ENCODE peak calls at places on chromosome 9, in seven cellular contexts. O is fibroblast of mammary gland, D is IMR-90, M is mammary epithelial cell, L is A549, Q is spleen, B is GM20000. P is an unnamed sample.

GRCh38 chr9:22227986-22228385 is 218.6 kb upstream of the DMRTA1 start:
- DNase-seq in O (no peak), D (no peak), M (no peak), L (no peak), Q (no peak), B (no peak), P (no peak)

GRCh38 chr9:69877852-69878507 is 57.4 kb downstream of the CFAP95 start:
- DNase-seq in O (peak), D (peak), M (peak), L (peak), Q (no peak), B (peak), P (no peak)

GRCh38 chr9:127258884-127259471 is 5.6 kb upstream of the GARNL3 start:
- DNase-seq in O (no peak), D (no peak), M (no peak), L (no peak), Q (no peak), B (no peak), P (no peak)

GRCh38 chr9:86287013-86287412 is 4.7 kb upstream of the ISCA1 start:
- DNase-seq in O (peak), D (peak), M (peak), L (peak), Q (no peak), B (no peak), P (no peak)

GRCh38 chr9:36450110-36450732 is 50.2 kb upstream of the RNF38 start:
- DNase-seq in O (peak), D (peak), M (peak), L (peak), Q (no peak), B (peak), P (no peak)

GRCh38 chr9:133429216-133429613 is 7.0 kb downstream of the ADAMTS13 start:
- DNase-seq in O (no peak), D (no peak), M (no peak), L (no peak), Q (no peak), B (peak), P (no peak)

GRCh38 chr9:99039388-99040182 is 65.3 kb upstream of the TGFBR1 start:
- DNase-seq in O (peak), D (peak), M (peak), L (no peak), Q (no peak), B (no peak), P (no peak)

GRCh38 chr9:88476491-88477271 is 58.3 kb upstream of the NXNL2 start:
- DNase-seq in O (peak), D (peak), M (no peak), L (no peak), Q (no peak), B (no peak), P (peak)

GRCh38 chr9:98494852-98495251 is 213.9 kb downstream of the GABBR2 start:
- DNase-seq in O (no peak), D (no peak), M (no peak), L (no peak), Q (no peak), B (no peak), P (no peak)

GRCh38 chr9:5388026-5388806 is 48.5 kb upstream of the RLN1 start:
- DNase-seq in O (peak), D (peak), M (no peak), L (no peak), Q (no peak), B (no peak), P (no peak)

GRCh38 chr9:113596616-113597320 is 133.2 kb downstream of the RGS3 start:
- DNase-seq in O (no peak), D (no peak), M (no peak), L (no peak), Q (peak), B (no peak), P (no peak)

GRCh38 chr9:36170531-36170930 is 1.3 kb downstream of the CCIN start:
- DNase-seq in O (no peak), D (no peak), M (no peak), L (no peak), Q (no peak), B (no peak), P (no peak)

GRCh38 chr9:98107926-98108325 is 11.1 kb downstream of the TRIM14 start:
- DNase-seq in O (no peak), D (no peak), M (no peak), L (no peak), Q (no peak), B (no peak), P (no peak)

GRCh38 chr9:29349050-29349449 is 1775.8 kb upstream of the C9orf72 start:
- DNase-seq in O (peak), D (no peak), M (no peak), L (no peak), Q (no peak), B (no peak), P (no peak)

GRCh38 chr9:104027295-104027694 is 66.8 kb upstream of the SMC2 start:
- DNase-seq in O (no peak), D (no peak), M (no peak), L (no peak), Q (no peak), B (no peak), P (no peak)

GRCh38 chr9:35776018-35776417 is 15.4 kb upstream of the NPR2 start:
- DNase-seq in O (no peak), D (no peak), M (no peak), L (no peak), Q (no peak), B (no peak), P (no peak)

GRCh38 chr9:6106576-6107339 is 91.3 kb upstream of the RANBP6 start:
- DNase-seq in O (peak), D (peak), M (peak), L (peak), Q (no peak), B (peak), P (peak)

GRCh38 chr9:74771262-74771585 is 116.5 kb downstream of the TRPM6 start:
- DNase-seq in O (no peak), D (no peak), M (no peak), L (no peak), Q (no peak), B (no peak), P (no peak)
- TF ChIP-seq CTCF in O (no peak), D (no peak), M (no peak), L (no peak), Q (no peak), B (no peak), P (no peak)

GRCh38 chr9:136926154-136926704 is 18.3 kb downstream of the FBXW5 start:
- DNase-seq in O (no peak), D (no peak), M (no peak), L (no peak), Q (no peak), B (no peak), P (no peak)
- TF ChIP-seq CTCF in O (peak), D (no peak), M (no peak), L (peak), Q (no peak), B (no peak), P (peak)

DNA sequence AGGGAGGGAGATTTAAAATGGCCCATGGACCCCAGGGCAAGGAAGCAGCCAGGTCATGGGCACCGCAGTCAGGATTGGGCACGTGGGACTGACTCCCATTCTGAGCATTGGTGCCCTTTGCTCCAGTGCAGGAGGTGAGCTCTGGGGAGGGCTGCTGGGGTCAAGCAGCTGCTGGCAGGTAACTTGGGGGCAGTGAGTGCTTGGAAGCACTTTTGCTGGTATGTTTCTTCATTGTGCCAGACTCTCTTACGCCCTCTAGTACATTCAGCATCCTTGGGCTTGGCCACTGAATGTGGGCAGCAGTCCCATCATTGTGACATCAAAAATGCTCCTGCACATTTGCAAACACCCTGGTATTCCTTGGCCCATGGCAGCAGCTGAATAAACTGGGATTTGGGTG is 32.7 kb downstream of the PRRC2B start:
- DNase-seq in O (no peak), D (no peak), M (no peak), L (no peak), Q (peak), B (no peak), P (no peak)
- TF ChIP-seq CTCF in O (no peak), D (no peak), M (no peak), L (no peak), Q (no peak), B (no peak), P (no peak)

GRCh38 chr9:107483666-107484065 is 5.9 kb downstream of the KLF4 start:
- DNase-seq in O (peak), D (no peak), M (no peak), L (no peak), Q (no peak), B (no peak), P (no peak)

GRCh38 chr9:107478805-107479204 is 10.8 kb downstream of the KLF4 start:
- DNase-seq in O (no peak), D (no peak), M (no peak), L (no peak), Q (no peak), B (no peak), P (no peak)

GRCh38 chr9:107484117-107484723 is 5.3 kb downstream of the KLF4 start:
- DNase-seq in O (peak), D (peak), M (peak), L (peak), Q (no peak), B (peak), P (peak)

GRCh38 chr9:107480386-107480789 is 9.2 kb downstream of the KLF4 start:
- DNase-seq in O (peak), D (peak), M (peak), L (peak), Q (no peak), B (no peak), P (peak)

DNA sequence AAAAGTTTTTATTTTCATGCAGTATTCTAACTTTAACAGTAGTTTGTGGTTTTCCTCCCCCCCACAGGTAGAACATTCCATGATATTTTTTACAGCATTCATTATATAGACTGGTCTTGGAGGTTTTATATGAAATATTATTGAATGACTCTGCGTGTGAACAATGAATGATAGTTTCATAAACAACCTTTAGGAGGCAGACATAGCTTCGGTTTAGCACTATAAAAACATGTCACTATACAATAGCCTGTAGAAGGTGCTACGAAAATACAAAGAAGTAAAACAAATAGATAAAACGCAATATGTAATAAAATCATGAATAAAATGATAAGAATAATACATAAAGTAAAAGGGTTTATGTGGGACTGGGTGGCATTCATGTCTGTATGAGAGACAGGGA is 8.5 kb downstream of the KLF4 start:
- DNase-seq in O (peak), D (no peak), M (no peak), L (peak), Q (no peak), B (no peak), P (no peak)
- TF ChIP-seq CTCF in O (peak), D (peak), M (no peak), L (peak), Q (peak), B (no peak), P (no peak)

DNA sequence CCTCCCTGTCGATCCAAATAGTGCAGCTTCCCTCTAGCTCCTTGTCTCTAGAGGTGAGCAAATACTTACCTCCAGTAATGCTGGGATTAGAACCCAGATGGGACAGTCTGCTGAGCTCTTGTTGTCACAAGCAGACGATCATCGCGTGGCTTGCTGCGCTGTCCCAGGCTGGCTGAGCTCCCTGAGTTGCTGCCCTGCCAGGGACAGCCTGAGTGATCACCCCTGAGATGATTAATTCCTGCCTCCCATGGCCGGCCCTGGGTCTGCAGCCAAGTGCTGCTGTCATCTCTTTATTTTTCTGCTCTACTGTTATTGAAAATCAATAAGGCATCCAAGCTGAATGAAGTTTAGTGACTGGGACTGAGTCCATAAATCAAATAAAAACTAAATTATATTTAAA is 94.0 kb upstream of the ALDH1B1 start:
- DNase-seq in O (no peak), D (no peak), M (no peak), L (no peak), Q (no peak), B (no peak), P (no peak)
- TF ChIP-seq CTCF in O (no peak), D (no peak), M (no peak), L (no peak), Q (no peak), B (no peak), P (no peak)

DNA sequence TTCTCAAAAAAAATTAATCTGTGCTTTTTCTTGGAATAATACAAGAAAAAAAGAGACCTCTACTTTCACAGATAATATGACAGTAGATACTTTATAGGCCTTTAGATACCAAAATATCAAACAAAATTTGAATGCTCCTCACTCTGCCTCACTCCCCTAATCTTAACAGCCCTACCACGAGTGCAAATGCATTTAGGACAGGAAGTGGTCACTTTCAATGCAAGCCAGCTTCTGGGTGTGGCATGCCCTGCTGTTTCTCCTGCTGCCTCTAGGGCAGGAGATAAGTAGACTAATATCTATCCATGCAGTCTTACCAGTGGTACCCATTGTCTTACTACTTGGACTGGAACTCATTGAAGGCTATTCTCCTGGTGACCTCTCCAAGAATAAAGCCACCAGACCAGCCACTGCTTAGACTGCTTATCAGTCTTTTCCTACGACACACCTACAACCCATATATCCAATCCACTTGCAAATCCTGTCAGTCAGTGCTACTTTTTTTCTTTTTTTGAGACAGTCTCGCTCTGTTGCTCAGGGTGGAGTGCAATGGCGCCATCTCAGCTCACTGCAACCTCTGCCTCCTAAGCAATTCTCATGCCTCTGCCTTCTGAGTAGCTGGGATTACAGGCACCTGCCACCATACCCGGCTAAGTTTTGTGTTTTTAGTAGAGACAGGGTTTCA is 23.0 kb downstream of the FRRS1L start:
- DNase-seq in O (peak), D (peak), M (peak), L (peak), Q (no peak), B (peak), P (peak)
- TF ChIP-seq CTCF in O (peak), D (peak), M (peak), L (no peak), Q (peak), B (peak), P (peak)

P was measured in HFF-Myc.